ENCODE peak calls at places on chromosomes 16 and 17, in four cellular contexts. One of them, this sample, is unnamed.

GRCh38 chr17:1959871-1960569 is 65.1 kb downstream of the RTN4RL1 start:
- DNase-seq in NCI-H2081 treated with DMSO at 0.1 percent for 48 hours: no peak
- DNase-seq in transverse colon: no peak
- DNase-seq in germinal center: no peak
- DNase-seq in this sample: no peak

GRCh38 chr17:65374966-65375365 is 186.5 kb downstream of the AXIN2 start:
- DNase-seq in NCI-H2081 treated with DMSO at 0.1 percent for 48 hours: no peak
- DNase-seq in transverse colon: peak; percentile 48
- DNase-seq in germinal center: no peak
- DNase-seq in this sample: no peak

GRCh38 chr16:61131447-61131846 is 904.8 kb downstream of the CDH8 start:
- DNase-seq in NCI-H2081 treated with DMSO at 0.1 percent for 48 hours: no peak
- DNase-seq in transverse colon: no peak
- DNase-seq in germinal center: no peak
- DNase-seq in this sample: no peak

GRCh38 chr17:57490890-57491289 is 234.6 kb downstream of the MSI2 start:
- DNase-seq in NCI-H2081 treated with DMSO at 0.1 percent for 48 hours: no peak
- DNase-seq in transverse colon: no peak
- DNase-seq in germinal center: no peak
- DNase-seq in this sample: no peak

GRCh38 chr16:50737420-50737959 is 4.4 kb upstream of the CYLD start:
- DNase-seq in NCI-H2081 treated with DMSO at 0.1 percent for 48 hours: no peak
- DNase-seq in transverse colon: no peak
- DNase-seq in germinal center: no peak
- DNase-seq in this sample: no peak

GRCh38 chr16:30541502-30542329 is 7.1 kb upstream of the ZNF747 start:
- DNase-seq in NCI-H2081 treated with DMSO at 0.1 percent for 48 hours: no peak
- DNase-seq in transverse colon: peak; percentile 69
- DNase-seq in germinal center: no peak
- DNase-seq in this sample: no peak

GRCh38 chr17:81230043-81230820 is 7.5 kb upstream of the CEP131 start:
- DNase-seq in NCI-H2081 treated with DMSO at 0.1 percent for 48 hours: no peak
- DNase-seq in transverse colon: no peak
- DNase-seq in germinal center: no peak
- DNase-seq in this sample: no peak

GRCh38 chr17:57433396-57433944 is 177.1 kb downstream of the MSI2 start:
- DNase-seq in NCI-H2081 treated with DMSO at 0.1 percent for 48 hours: no peak
- DNase-seq in transverse colon: no peak
- DNase-seq in germinal center: no peak
- DNase-seq in this sample: no peak

GRCh38 chr16:89720520-89720858 is 209 bp downstream of the VPS9D1 start:
- DNase-seq in NCI-H2081 treated with DMSO at 0.1 percent for 48 hours: no peak
- DNase-seq in transverse colon: peak; percentile 75
- DNase-seq in germinal center: no peak
- DNase-seq in this sample: no peak

GRCh38 chr16:87057291-87057881 is 259.8 kb downstream of the C16orf95 start:
- DNase-seq in NCI-H2081 treated with DMSO at 0.1 percent for 48 hours: no peak
- DNase-seq in transverse colon: no peak
- DNase-seq in germinal center: no peak
- DNase-seq in this sample: no peak

GRCh38 chr16:84194470-84195200 is 3.7 kb downstream of the ADAD2 start:
- DNase-seq in NCI-H2081 treated with DMSO at 0.1 percent for 48 hours: no peak
- DNase-seq in transverse colon: no peak
- DNase-seq in germinal center: peak; percentile 29
- DNase-seq in this sample: no peak

GRCh38 chr16:10577305-10578202 is 2.8 kb downstream of the EMP2 start:
- DNase-seq in NCI-H2081 treated with DMSO at 0.1 percent for 48 hours: no peak
- DNase-seq in transverse colon: peak; percentile 41
- DNase-seq in germinal center: no peak
- DNase-seq in this sample: no peak

GRCh38 chr16:65415460-65415859 is 293.6 kb upstream of the CDH11 start:
- DNase-seq in NCI-H2081 treated with DMSO at 0.1 percent for 48 hours: no peak
- DNase-seq in transverse colon: no peak
- DNase-seq in germinal center: no peak
- DNase-seq in this sample: no peak

GRCh38 chr16:55062446-55062845 is 131.8 kb downstream of the IRX5 start:
- DNase-seq in NCI-H2081 treated with DMSO at 0.1 percent for 48 hours: no peak
- DNase-seq in transverse colon: no peak
- DNase-seq in germinal center: no peak
- DNase-seq in this sample: no peak

GRCh38 chr17:39306028-39306427 is 80.3 kb upstream of the STAC2 start:
- DNase-seq in NCI-H2081 treated with DMSO at 0.1 percent for 48 hours: no peak
- DNase-seq in transverse colon: no peak
- DNase-seq in germinal center: no peak
- DNase-seq in this sample: no peak

GRCh38 chr16:24930440-24930839 is 84.7 kb downstream of the SLC5A11 start:
- DNase-seq in NCI-H2081 treated with DMSO at 0.1 percent for 48 hours: no peak
- DNase-seq in transverse colon: no peak
- DNase-seq in germinal center: no peak
- DNase-seq in this sample: no peak

GRCh38 chr16:85372627-85373372 is 240.3 kb upstream of the GSE1 start:
- DNase-seq in NCI-H2081 treated with DMSO at 0.1 percent for 48 hours: no peak
- DNase-seq in transverse colon: no peak
- DNase-seq in germinal center: no peak
- DNase-seq in this sample: no peak

GRCh38 chr17:2885751-2886150 is 89.5 kb downstream of the RAP1GAP2 start:
- DNase-seq in NCI-H2081 treated with DMSO at 0.1 percent for 48 hours: no peak
- DNase-seq in transverse colon: no peak
- DNase-seq in germinal center: no peak
- DNase-seq in this sample: no peak

GRCh38 chr17:55845385-55845784 is 94.5 kb downstream of the PCTP start:
- DNase-seq in NCI-H2081 treated with DMSO at 0.1 percent for 48 hours: no peak
- DNase-seq in transverse colon: peak; percentile 33
- DNase-seq in germinal center: peak; percentile 43
- DNase-seq in this sample: no peak

GRCh38 chr17:37506678-37507077 is 17.0 kb downstream of the DUSP14 start:
- DNase-seq in NCI-H2081 treated with DMSO at 0.1 percent for 48 hours: no peak
- DNase-seq in transverse colon: no peak
- DNase-seq in germinal center: no peak
- DNase-seq in this sample: no peak

GRCh38 chr17:51455211-51455610 is 194.9 kb downstream of the UTP18 start:
- DNase-seq in NCI-H2081 treated with DMSO at 0.1 percent for 48 hours: no peak
- DNase-seq in transverse colon: no peak
- DNase-seq in germinal center: no peak
- DNase-seq in this sample: no peak

GRCh38 chr16:26860506-26860905 is 206.2 kb upstream of the C16orf82 start:
- DNase-seq in NCI-H2081 treated with DMSO at 0.1 percent for 48 hours: no peak
- DNase-seq in transverse colon: no peak
- DNase-seq in germinal center: no peak
- DNase-seq in this sample: no peak

GRCh38 chr16:3254309-3254708 is 2.1 kb downstream of the MEFV start:
- DNase-seq in NCI-H2081 treated with DMSO at 0.1 percent for 48 hours: no peak
- DNase-seq in transverse colon: no peak
- DNase-seq in germinal center: no peak
- DNase-seq in this sample: no peak